ENCODE peak calls at places on chromosomes 4 and X, in seven cellular contexts. J is mammary epithelial cell; T is CD8-positive, alpha-beta T cell; M is A549; E is mucosa of descending colon; D is endothelial cell of umbilical vein; P is uterus. Z is an unnamed sample.

GRCh38 chr4:145061325-145061920 is 36.6 kb downstream of the ANAPC10 start:
- DNase-seq in M (peak; percentile 57), J (peak; percentile 35), T (no peak), P (no peak), E (no peak), D (peak; percentile 73), Z (no peak)

GRCh38 chrX:140866446-140866845 is 135.9 kb upstream of the SPANXB1 start:
- DNase-seq in M (no peak), P (no peak), E (no peak), J (no peak), D (no peak), T (no peak), Z (no peak)

GRCh38 chr4:163755013-163755412 is 260.5 kb downstream of the TMA16 start:
- DNase-seq in E (no peak), J (peak; percentile 23), P (no peak), T (no peak), D (no peak), M (peak; percentile 7), Z (no peak)

GRCh38 chr4:112702892-112703291 is 65.9 kb downstream of the LARP7 start:
- DNase-seq in P (no peak), M (no peak), J (no peak), E (no peak), D (no peak), T (no peak), Z (no peak)

GRCh38 chrX:154525606-154526490 is 9.8 kb upstream of the FAM3A start:
- DNase-seq in J (no peak), T (no peak), P (no peak), E (no peak), D (no peak), M (peak; percentile 57), Z (no peak)

GRCh38 chr4:112562254-112562653 is 46.3 kb upstream of the NEUROG2 start:
- DNase-seq in J (no peak), E (no peak), D (no peak), P (no peak), M (no peak), T (no peak), Z (no peak)

GRCh38 chrX:41148553-41148952 is 63.3 kb downstream of the USP9X start:
- DNase-seq in E (no peak), D (peak; percentile 62), J (peak; percentile 44), P (no peak), M (no peak), T (no peak), Z (peak; percentile 9)

GRCh38 chr4:41693629-41694028 is 54.9 kb downstream of the PHOX2B start:
- DNase-seq in M (peak; percentile 45), E (no peak), D (peak; percentile 38), P (no peak), J (peak; percentile 32), T (no peak), Z (no peak)

GRCh38 chrX:114500622-114501021 is 83.3 kb upstream of the HTR2C start:
- DNase-seq in P (no peak), J (no peak), T (no peak), D (no peak), M (no peak), E (no peak), Z (no peak)

GRCh38 chr4:601612-602558 is 23.5 kb upstream of the PDE6B start:
- DNase-seq in M (no peak), J (no peak), P (no peak), T (no peak), E (no peak), D (no peak), Z (no peak)

GRCh38 chr4:130249002-130249401 is 1153.0 kb downstream of the C4orf33 start:
- DNase-seq in T (no peak), E (no peak), D (no peak), M (no peak), J (no peak), P (no peak), Z (no peak)

GRCh38 chrX:152936306-152936705 is 38.4 kb downstream of the ZNF185 start:
- DNase-seq in P (no peak), M (no peak), D (no peak), E (no peak), J (no peak), T (no peak), Z (no peak)

GRCh38 chrX:118534716-118535493 is 39.3 kb downstream of the DOCK11 start:
- DNase-seq in J (no peak), T (no peak), D (no peak), E (no peak), M (no peak), P (no peak), Z (no peak)

GRCh38 chrX:154374361-154375155 is at the start of gene FLNA:
- DNase-seq in T (no peak), J (no peak), M (no peak), P (peak; percentile 79), E (peak; percentile 65), D (no peak), Z (no peak)

GRCh38 chrX:68750316-68750715 is 78.5 kb upstream of the EFNB1 start:
- DNase-seq in D (no peak), M (no peak), T (no peak), E (no peak), J (no peak), P (no peak), Z (no peak)

GRCh38 chr4:54678826-54679225 is 21.1 kb downstream of the KIT start:
- DNase-seq in T (no peak), E (no peak), M (no peak), J (no peak), D (no peak), P (no peak), Z (no peak)

GRCh38 chr4:54677853-54678650 is 20.3 kb downstream of the KIT start:
- DNase-seq in E (no peak), J (no peak), P (no peak), T (no peak), D (no peak), M (no peak), Z (no peak)

GRCh38 chr4:54685810-54686209 is 28.1 kb downstream of the KIT start:
- DNase-seq in J (no peak), T (no peak), E (no peak), M (no peak), D (no peak), P (no peak), Z (no peak)

GRCh38 chr4:54687887-54688841 is 30.4 kb downstream of the KIT start:
- DNase-seq in D (no peak), P (no peak), M (no peak), E (no peak), T (no peak), J (no peak), Z (no peak)

DNA sequence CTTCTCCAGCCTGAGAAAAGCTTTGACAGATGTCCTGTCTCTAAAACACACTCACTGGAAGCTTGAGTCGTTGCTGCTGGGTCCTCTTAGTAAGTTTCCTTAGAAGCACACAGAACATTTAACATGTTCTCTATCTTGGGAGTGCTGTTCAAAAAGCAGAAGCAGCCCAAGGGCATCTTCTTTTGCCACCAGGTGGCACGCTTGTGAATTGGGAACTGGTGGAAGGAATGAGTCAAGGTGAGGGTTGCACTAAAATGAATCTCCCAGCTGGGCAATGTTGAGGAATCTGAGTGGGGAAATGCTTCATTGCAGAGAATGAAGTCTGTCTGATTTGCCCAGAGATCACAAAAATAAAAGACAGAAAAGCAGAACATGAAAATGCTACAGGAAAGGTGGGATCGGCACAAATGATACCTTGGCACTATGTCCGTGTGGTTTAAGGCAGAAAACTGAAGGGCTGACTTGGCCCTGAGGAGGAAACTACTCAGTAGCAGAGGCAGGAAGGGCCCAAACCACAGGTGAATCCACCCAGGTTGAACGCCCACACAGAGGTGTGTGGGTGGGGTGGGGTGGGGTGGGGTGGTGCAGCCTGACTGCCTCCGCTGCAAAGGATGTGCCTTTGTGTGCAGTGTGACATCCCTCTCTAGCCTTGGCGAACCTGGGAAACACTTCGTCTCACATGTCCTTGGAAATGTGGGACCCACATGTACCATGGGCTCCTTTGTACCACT is 26.0 kb downstream of the KIT start:
- DNase-seq in T (no peak), M (peak; percentile 20), J (peak; percentile 56), D (peak; percentile 39), P (no peak), E (no peak), Z (no peak)
- TF ChIP-seq CTCF in T (peak; percentile 47), M (peak; percentile 8), J (peak; percentile 83), D (peak; percentile 20), P (no peak), E (no peak), Z (peak; percentile 78)

DNA sequence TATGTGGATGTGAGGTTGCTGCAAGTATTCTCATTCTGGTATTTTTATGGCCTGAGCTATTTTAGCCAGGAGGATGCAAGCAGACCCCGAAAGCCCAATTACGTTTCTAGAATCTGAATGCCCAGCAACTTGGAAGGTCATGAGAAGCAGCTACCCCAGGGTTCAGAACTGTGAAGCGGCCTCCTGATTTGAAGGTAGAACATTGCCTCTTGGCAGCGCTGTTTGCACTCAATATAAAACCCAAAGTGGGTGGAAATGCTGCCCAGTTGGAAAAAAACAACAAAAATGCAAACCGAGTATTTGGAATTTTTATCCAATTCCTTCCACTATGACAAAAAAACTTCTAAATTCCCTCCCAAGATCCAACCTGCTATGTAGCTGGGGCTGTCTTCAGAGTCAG is 103.4 kb upstream of the RBPJ start:
- DNase-seq in E (no peak), P (no peak), J (no peak), T (no peak), M (no peak), D (no peak), Z (no peak)
- H3K4me1 ChIP-seq in E (no peaks in the 10 kb centered on the region), P (no peaks in the 10 kb centered on the region), J (no peaks in the 10 kb centered on the region), T (no peaks in the 10 kb centered on the region), M (no peaks in the 10 kb centered on the region), D (no peaks in the 10 kb centered on the region), Z (peaks cover 14% of the 10 kb centered on the region)

DNA sequence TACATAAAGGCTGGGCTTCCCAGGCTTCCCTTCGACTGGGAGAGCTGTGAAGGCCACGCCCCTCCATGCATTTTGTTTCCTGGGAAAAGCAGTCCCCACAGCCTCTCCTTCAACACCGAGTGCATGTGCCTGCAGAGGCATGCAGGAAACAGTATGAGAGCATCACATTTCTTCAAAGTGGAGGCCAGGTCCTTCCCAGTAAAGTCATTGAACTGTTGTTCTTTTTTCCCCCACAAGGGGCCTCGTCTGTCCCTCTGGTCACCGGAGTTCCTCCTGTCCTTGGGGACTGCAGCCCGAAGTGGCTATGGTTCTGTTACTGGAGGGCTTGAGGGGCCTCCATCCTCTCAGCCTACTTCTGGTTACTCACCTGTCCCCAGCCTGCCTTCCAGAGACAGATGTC is 56.0 kb downstream of the RAI2 start:
- DNase-seq in T (no peak), P (no peak), D (no peak), E (no peak), M (no peak), J (no peak), Z (no peak)
- TF ChIP-seq CTCF in T (no peak), P (no peak), D (no peak), E (no peak), M (no peak), J (no peak), Z (peak; percentile 14)

GRCh38 chr4:147828361-147828760 is 96.5 kb downstream of the ARHGAP10 start:
- DNase-seq in J (peak; percentile 75), T (no peak), P (no peak), M (no peak), E (no peak), D (no peak), Z (no peak)
- H3K4me1 ChIP-seq in J (peaks cover 78% of the 10 kb centered on the region), T (no peaks in the 10 kb centered on the region), P (peaks cover 6% of the 10 kb centered on the region), M (peaks cover 28% of the 10 kb centered on the region), E (no peaks in the 10 kb centered on the region), D (peaks cover 36% of the 10 kb centered on the region), Z (peaks cover 64% of the 10 kb centered on the region)